ENCODE peak calls at places on chromosome 17, in ten cellular contexts. One of them, this sample, is unnamed.

GRCh38 chr17:73248532-73248931 is 13.1 kb downstream of the CPSF4L start:
- DNase-seq in psoas muscle: no peak
- DNase-seq in transverse colon: no peak
- DNase-seq in dorsolateral prefrontal cortex: no peak
- DNase-seq in endothelial cell: no peak
- DNase-seq in cardiac fibroblast: no peak
- DNase-seq in nephron progenitor cell: no peak
- DNase-seq in AG10803: no peak
- DNase-seq in CD4-positive, alpha-beta T cell: no peak
- DNase-seq in neural progenitor cell: no peak
- DNase-seq in this sample: no peak

GRCh38 chr17:78933959-78934568 is 8.9 kb upstream of the TIMP2 start:
- DNase-seq in dorsolateral prefrontal cortex: peak
- DNase-seq in transverse colon: peak
- DNase-seq in cardiac fibroblast: peak
- DNase-seq in AG10803: peak
- DNase-seq in neural progenitor cell: peak
- DNase-seq in CD4-positive, alpha-beta T cell: no peak
- DNase-seq in nephron progenitor cell: peak
- DNase-seq in endothelial cell: no peak
- DNase-seq in psoas muscle: peak
- DNase-seq in this sample: peak

GRCh38 chr17:29032798-29033197 is 10.1 kb upstream of the PIPOX start:
- DNase-seq in dorsolateral prefrontal cortex: no peak
- DNase-seq in nephron progenitor cell: no peak
- DNase-seq in endothelial cell: no peak
- DNase-seq in psoas muscle: no peak
- DNase-seq in cardiac fibroblast: peak
- DNase-seq in AG10803: no peak
- DNase-seq in CD4-positive, alpha-beta T cell: no peak
- DNase-seq in transverse colon: no peak
- DNase-seq in neural progenitor cell: peak
- DNase-seq in this sample: no peak

GRCh38 chr17:69228576-69228975 is at the start of gene ABCA10:
- DNase-seq in cardiac fibroblast: peak
- DNase-seq in endothelial cell: no peak
- DNase-seq in AG10803: peak
- DNase-seq in CD4-positive, alpha-beta T cell: no peak
- DNase-seq in psoas muscle: no peak
- DNase-seq in neural progenitor cell: no peak
- DNase-seq in transverse colon: no peak
- DNase-seq in nephron progenitor cell: no peak
- DNase-seq in dorsolateral prefrontal cortex: no peak
- DNase-seq in this sample: no peak

GRCh38 chr17:61619493-61619892 is 28.5 kb upstream of the NACA2 start:
- DNase-seq in neural progenitor cell: no peak
- DNase-seq in psoas muscle: no peak
- DNase-seq in cardiac fibroblast: peak
- DNase-seq in nephron progenitor cell: no peak
- DNase-seq in endothelial cell: no peak
- DNase-seq in transverse colon: no peak
- DNase-seq in dorsolateral prefrontal cortex: no peak
- DNase-seq in CD4-positive, alpha-beta T cell: no peak
- DNase-seq in AG10803: no peak
- DNase-seq in this sample: no peak

GRCh38 chr17:58402047-58402446 is 15.3 kb downstream of the RNF43 start:
- DNase-seq in dorsolateral prefrontal cortex: no peak
- DNase-seq in cardiac fibroblast: peak
- DNase-seq in AG10803: peak
- DNase-seq in endothelial cell: no peak
- DNase-seq in psoas muscle: no peak
- DNase-seq in CD4-positive, alpha-beta T cell: no peak
- DNase-seq in neural progenitor cell: no peak
- DNase-seq in transverse colon: no peak
- DNase-seq in nephron progenitor cell: no peak
- DNase-seq in this sample: no peak

GRCh38 chr17:58277726-58278595 is 2.8 kb downstream of the MPO start:
- DNase-seq in nephron progenitor cell: no peak
- DNase-seq in transverse colon: no peak
- DNase-seq in neural progenitor cell: no peak
- DNase-seq in AG10803: no peak
- DNase-seq in psoas muscle: no peak
- DNase-seq in CD4-positive, alpha-beta T cell: no peak
- DNase-seq in dorsolateral prefrontal cortex: no peak
- DNase-seq in cardiac fibroblast: no peak
- DNase-seq in endothelial cell: no peak
- DNase-seq in this sample: no peak

GRCh38 chr17:927611-928461 is 51.7 kb downstream of the NXN start:
- DNase-seq in dorsolateral prefrontal cortex: no peak
- DNase-seq in transverse colon: no peak
- DNase-seq in psoas muscle: no peak
- DNase-seq in endothelial cell: no peak
- DNase-seq in neural progenitor cell: peak
- DNase-seq in nephron progenitor cell: no peak
- DNase-seq in cardiac fibroblast: peak
- DNase-seq in AG10803: peak
- DNase-seq in CD4-positive, alpha-beta T cell: no peak
- DNase-seq in this sample: no peak

GRCh38 chr17:80694992-80695912 is 150.6 kb downstream of the RPTOR start:
- DNase-seq in nephron progenitor cell: no peak
- DNase-seq in dorsolateral prefrontal cortex: no peak
- DNase-seq in transverse colon: no peak
- DNase-seq in CD4-positive, alpha-beta T cell: no peak
- DNase-seq in neural progenitor cell: no peak
- DNase-seq in cardiac fibroblast: no peak
- DNase-seq in AG10803: no peak
- DNase-seq in psoas muscle: no peak
- DNase-seq in endothelial cell: no peak
- DNase-seq in this sample: no peak

GRCh38 chr17:40124279-40125141 is 2.7 kb downstream of the MSL1 start:
- DNase-seq in endothelial cell: no peak
- DNase-seq in neural progenitor cell: no peak
- DNase-seq in AG10803: peak
- DNase-seq in psoas muscle: no peak
- DNase-seq in nephron progenitor cell: no peak
- DNase-seq in CD4-positive, alpha-beta T cell: no peak
- DNase-seq in cardiac fibroblast: peak
- DNase-seq in dorsolateral prefrontal cortex: no peak
- DNase-seq in transverse colon: no peak
- DNase-seq in this sample: no peak

GRCh38 chr17:6163632-6164319 is 93.6 kb downstream of the WSCD1 start:
- DNase-seq in CD4-positive, alpha-beta T cell: no peak
- DNase-seq in neural progenitor cell: no peak
- DNase-seq in AG10803: peak
- DNase-seq in endothelial cell: no peak
- DNase-seq in psoas muscle: peak
- DNase-seq in nephron progenitor cell: no peak
- DNase-seq in transverse colon: no peak
- DNase-seq in dorsolateral prefrontal cortex: no peak
- DNase-seq in cardiac fibroblast: peak
- DNase-seq in this sample: no peak

GRCh38 chr17:36722121-36722902 is 120.9 kb downstream of the MRM1 start:
- DNase-seq in transverse colon: peak
- DNase-seq in dorsolateral prefrontal cortex: peak
- DNase-seq in AG10803: no peak
- DNase-seq in cardiac fibroblast: no peak
- DNase-seq in endothelial cell: peak
- DNase-seq in nephron progenitor cell: peak
- DNase-seq in psoas muscle: peak
- DNase-seq in neural progenitor cell: peak
- DNase-seq in CD4-positive, alpha-beta T cell: peak
- DNase-seq in this sample: no peak

GRCh38 chr17:34641368-34641767 is 62.0 kb downstream of the TMEM132E start:
- DNase-seq in endothelial cell: no peak
- DNase-seq in cardiac fibroblast: no peak
- DNase-seq in psoas muscle: no peak
- DNase-seq in CD4-positive, alpha-beta T cell: no peak
- DNase-seq in neural progenitor cell: no peak
- DNase-seq in AG10803: no peak
- DNase-seq in transverse colon: no peak
- DNase-seq in nephron progenitor cell: no peak
- DNase-seq in dorsolateral prefrontal cortex: no peak
- DNase-seq in this sample: no peak
- TF ChIP-seq CTCF in endothelial cell: no peak
- TF ChIP-seq CTCF in cardiac fibroblast: no peak
- TF ChIP-seq CTCF in psoas muscle: no peak
- TF ChIP-seq CTCF in CD4-positive, alpha-beta T cell: no peak
- TF ChIP-seq CTCF in neural progenitor cell: no peak
- TF ChIP-seq CTCF in AG10803: no peak
- TF ChIP-seq CTCF in transverse colon: no peak
- TF ChIP-seq CTCF in nephron progenitor cell: no peak
- TF ChIP-seq CTCF in dorsolateral prefrontal cortex: no peak
- TF ChIP-seq CTCF in this sample: no peak

DNA sequence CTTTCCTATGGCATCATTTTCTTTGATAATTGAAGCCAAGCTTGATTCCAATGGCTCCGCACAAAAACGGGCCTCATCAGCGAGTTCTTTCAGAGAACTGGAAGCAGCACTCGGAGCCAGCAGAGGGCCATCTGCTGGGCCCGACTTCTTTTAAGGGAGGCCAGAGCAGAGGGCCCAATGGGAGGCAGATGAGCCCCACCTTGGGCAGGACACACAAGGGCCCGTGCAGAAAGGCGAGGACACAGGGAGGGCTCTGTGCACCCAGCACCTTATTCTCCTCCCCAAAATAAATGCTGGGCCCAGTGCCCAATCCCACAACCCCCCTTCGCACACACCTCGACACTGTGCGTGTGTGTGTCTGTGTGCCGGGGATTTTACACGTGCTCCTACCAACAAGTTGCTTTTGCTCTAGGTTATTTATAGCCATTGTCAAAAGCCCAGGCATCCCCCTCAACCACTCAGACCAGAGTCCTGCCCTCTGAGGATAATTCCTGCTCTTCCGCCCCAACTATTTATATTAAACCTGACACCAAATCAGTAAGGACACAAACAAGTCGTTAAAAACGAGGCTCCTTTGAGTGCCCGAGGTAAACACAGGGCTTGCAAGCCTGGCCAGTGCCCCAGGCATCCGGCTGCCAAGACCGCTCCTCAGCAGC is 6.8 kb downstream of the AXIN2 start:
- DNase-seq in psoas muscle: no peak
- DNase-seq in cardiac fibroblast: no peak
- DNase-seq in AG10803: peak
- DNase-seq in nephron progenitor cell: peak
- DNase-seq in transverse colon: peak
- DNase-seq in neural progenitor cell: peak
- DNase-seq in dorsolateral prefrontal cortex: no peak
- DNase-seq in endothelial cell: no peak
- DNase-seq in CD4-positive, alpha-beta T cell: no peak
- DNase-seq in this sample: no peak
- TF ChIP-seq CTCF in psoas muscle: peak
- TF ChIP-seq CTCF in cardiac fibroblast: peak
- TF ChIP-seq CTCF in AG10803: peak
- TF ChIP-seq CTCF in nephron progenitor cell: no peak
- TF ChIP-seq CTCF in transverse colon: peak
- TF ChIP-seq CTCF in neural progenitor cell: peak
- TF ChIP-seq CTCF in dorsolateral prefrontal cortex: peak
- TF ChIP-seq CTCF in endothelial cell: no peak
- TF ChIP-seq CTCF in CD4-positive, alpha-beta T cell: no peak
- TF ChIP-seq CTCF in this sample: peak

GRCh38 chr17:56755310-56755709 is 78.4 kb downstream of the C17orf67 start:
- DNase-seq in CD4-positive, alpha-beta T cell: no peak
- DNase-seq in cardiac fibroblast: no peak
- DNase-seq in endothelial cell: no peak
- DNase-seq in transverse colon: no peak
- DNase-seq in neural progenitor cell: no peak
- DNase-seq in dorsolateral prefrontal cortex: no peak
- DNase-seq in AG10803: no peak
- DNase-seq in psoas muscle: no peak
- DNase-seq in nephron progenitor cell: no peak
- DNase-seq in this sample: no peak

GRCh38 chr17:56752263-56752662 is 81.5 kb downstream of the C17orf67 start:
- DNase-seq in dorsolateral prefrontal cortex: no peak
- DNase-seq in neural progenitor cell: no peak
- DNase-seq in CD4-positive, alpha-beta T cell: no peak
- DNase-seq in transverse colon: no peak
- DNase-seq in endothelial cell: no peak
- DNase-seq in psoas muscle: no peak
- DNase-seq in nephron progenitor cell: no peak
- DNase-seq in cardiac fibroblast: peak
- DNase-seq in AG10803: peak
- DNase-seq in this sample: no peak

GRCh38 chr17:56756536-56756935 is 77.2 kb downstream of the C17orf67 start:
- DNase-seq in psoas muscle: no peak
- DNase-seq in nephron progenitor cell: no peak
- DNase-seq in AG10803: peak
- DNase-seq in neural progenitor cell: no peak
- DNase-seq in CD4-positive, alpha-beta T cell: no peak
- DNase-seq in transverse colon: no peak
- DNase-seq in endothelial cell: no peak
- DNase-seq in cardiac fibroblast: peak
- DNase-seq in dorsolateral prefrontal cortex: no peak
- DNase-seq in this sample: no peak

GRCh38 chr17:56754523-56755208 is 79.1 kb downstream of the C17orf67 start:
- DNase-seq in transverse colon: no peak
- DNase-seq in cardiac fibroblast: peak
- DNase-seq in AG10803: peak
- DNase-seq in dorsolateral prefrontal cortex: no peak
- DNase-seq in CD4-positive, alpha-beta T cell: no peak
- DNase-seq in neural progenitor cell: peak
- DNase-seq in psoas muscle: no peak
- DNase-seq in endothelial cell: peak
- DNase-seq in nephron progenitor cell: no peak
- DNase-seq in this sample: no peak

DNA sequence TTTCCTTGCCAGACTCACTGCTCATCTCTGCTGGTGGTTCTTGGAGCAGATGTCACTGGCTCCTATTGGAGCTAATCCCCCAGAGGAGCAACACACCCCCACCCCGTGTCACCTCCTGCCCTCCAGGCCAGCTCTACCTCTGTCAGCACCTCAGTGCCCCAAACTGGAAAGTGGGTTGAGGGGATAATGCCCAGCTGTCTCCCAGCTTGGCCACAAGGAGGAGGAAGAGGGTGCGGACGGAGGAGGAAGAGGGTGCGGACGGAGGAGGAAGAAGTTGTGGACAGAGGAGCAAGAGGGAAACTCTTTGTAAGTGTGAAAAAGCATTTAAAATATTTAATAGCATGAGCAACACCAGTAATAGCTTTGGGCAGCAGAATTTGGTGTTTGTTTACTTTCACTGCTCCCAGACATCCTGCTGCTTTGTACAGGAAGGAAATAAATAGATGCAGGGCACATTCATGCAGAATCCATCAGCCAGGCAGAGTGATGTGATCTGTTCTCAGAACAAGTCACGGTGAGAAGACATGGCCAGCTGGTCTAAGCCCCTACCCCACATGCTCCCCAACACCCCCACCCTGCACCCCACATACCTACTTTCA is 82.5 kb downstream of the C17orf67 start:
- DNase-seq in nephron progenitor cell: no peak
- DNase-seq in CD4-positive, alpha-beta T cell: no peak
- DNase-seq in psoas muscle: no peak
- DNase-seq in dorsolateral prefrontal cortex: no peak
- DNase-seq in neural progenitor cell: no peak
- DNase-seq in endothelial cell: peak
- DNase-seq in AG10803: no peak
- DNase-seq in cardiac fibroblast: no peak
- DNase-seq in transverse colon: no peak
- DNase-seq in this sample: no peak
- TF ChIP-seq CTCF in nephron progenitor cell: no peak
- TF ChIP-seq CTCF in CD4-positive, alpha-beta T cell: no peak
- TF ChIP-seq CTCF in psoas muscle: no peak
- TF ChIP-seq CTCF in dorsolateral prefrontal cortex: no peak
- TF ChIP-seq CTCF in neural progenitor cell: peak
- TF ChIP-seq CTCF in endothelial cell: peak
- TF ChIP-seq CTCF in AG10803: no peak
- TF ChIP-seq CTCF in cardiac fibroblast: no peak
- TF ChIP-seq CTCF in transverse colon: no peak
- TF ChIP-seq CTCF in this sample: peak

GRCh38 chr17:64236827-64237403 is 26.1 kb downstream of the TEX2 start:
- DNase-seq in dorsolateral prefrontal cortex: no peak
- DNase-seq in transverse colon: no peak
- DNase-seq in neural progenitor cell: peak
- DNase-seq in endothelial cell: peak
- DNase-seq in psoas muscle: no peak
- DNase-seq in AG10803: no peak
- DNase-seq in nephron progenitor cell: no peak
- DNase-seq in CD4-positive, alpha-beta T cell: no peak
- DNase-seq in cardiac fibroblast: no peak
- DNase-seq in this sample: no peak
- TF ChIP-seq CTCF in dorsolateral prefrontal cortex: no peak
- TF ChIP-seq CTCF in transverse colon: peak
- TF ChIP-seq CTCF in neural progenitor cell: peak
- TF ChIP-seq CTCF in endothelial cell: peak
- TF ChIP-seq CTCF in psoas muscle: no peak
- TF ChIP-seq CTCF in AG10803: peak
- TF ChIP-seq CTCF in nephron progenitor cell: peak
- TF ChIP-seq CTCF in CD4-positive, alpha-beta T cell: no peak
- TF ChIP-seq CTCF in cardiac fibroblast: no peak
- TF ChIP-seq CTCF in this sample: peak